ENCODE peak calls at places on chromosomes 6 and 20, in ten cellular contexts. One of them, this sample, is unnamed. For H3K36me3, the result is how much of the 10 kb centered on the place peaks cover.

GRCh38 chr6:111662192-111662793 is 56.6 kb upstream of the TRAF3IP2 start:
- DNase-seq in heart left ventricle: no peak
- DNase-seq in mammary epithelial cell: no peak
- DNase-seq in left lung: no peak
- DNase-seq in esophagus squamous epithelium: no peak
- DNase-seq in right lobe of liver: no peak
- DNase-seq in OCI-LY7: no peak
- DNase-seq in MM.1S: no peak
- DNase-seq in cardiac muscle cell: peak
- DNase-seq in lower lobe of right lung: no peak
- DNase-seq in this sample: no peak

GRCh38 chr20:10790013-10790412 is 116.2 kb upstream of the JAG1 start:
- DNase-seq in heart left ventricle: no peak
- DNase-seq in mammary epithelial cell: peak
- DNase-seq in left lung: no peak
- DNase-seq in esophagus squamous epithelium: no peak
- DNase-seq in right lobe of liver: no peak
- DNase-seq in OCI-LY7: no peak
- DNase-seq in MM.1S: no peak
- DNase-seq in cardiac muscle cell: no peak
- DNase-seq in lower lobe of right lung: no peak
- DNase-seq in this sample: no peak

GRCh38 chr20:37299718-37300529 is 10.5 kb downstream of the MANBAL start:
- DNase-seq in heart left ventricle: no peak
- DNase-seq in mammary epithelial cell: no peak
- DNase-seq in left lung: no peak
- DNase-seq in esophagus squamous epithelium: no peak
- DNase-seq in right lobe of liver: no peak
- DNase-seq in OCI-LY7: no peak
- DNase-seq in MM.1S: no peak
- DNase-seq in cardiac muscle cell: peak
- DNase-seq in lower lobe of right lung: no peak
- DNase-seq in this sample: no peak

GRCh38 chr6:110653381-110653780 is 161.9 kb downstream of the CDK19 start:
- DNase-seq in heart left ventricle: no peak
- DNase-seq in mammary epithelial cell: no peak
- DNase-seq in left lung: no peak
- DNase-seq in esophagus squamous epithelium: no peak
- DNase-seq in right lobe of liver: no peak
- DNase-seq in OCI-LY7: no peak
- DNase-seq in MM.1S: no peak
- DNase-seq in cardiac muscle cell: no peak
- DNase-seq in lower lobe of right lung: no peak
- DNase-seq in this sample: no peak

GRCh38 chr20:44765647-44766367 is 20.1 kb downstream of the KCNK15 start:
- DNase-seq in heart left ventricle: no peak
- DNase-seq in mammary epithelial cell: peak
- DNase-seq in left lung: no peak
- DNase-seq in esophagus squamous epithelium: no peak
- DNase-seq in right lobe of liver: no peak
- DNase-seq in OCI-LY7: no peak
- DNase-seq in MM.1S: no peak
- DNase-seq in cardiac muscle cell: peak
- DNase-seq in lower lobe of right lung: no peak
- DNase-seq in this sample: no peak

GRCh38 chr6:45479834-45480696 is 102.3 kb upstream of the SUPT3H start:
- DNase-seq in heart left ventricle: no peak
- DNase-seq in mammary epithelial cell: peak
- DNase-seq in left lung: no peak
- DNase-seq in esophagus squamous epithelium: no peak
- DNase-seq in right lobe of liver: no peak
- DNase-seq in OCI-LY7: no peak
- DNase-seq in MM.1S: no peak
- DNase-seq in cardiac muscle cell: peak
- DNase-seq in lower lobe of right lung: no peak
- DNase-seq in this sample: no peak

GRCh38 chr6:151757506-151757955 is 50.0 kb upstream of the ESR1 start:
- DNase-seq in heart left ventricle: no peak
- DNase-seq in mammary epithelial cell: no peak
- DNase-seq in left lung: no peak
- DNase-seq in esophagus squamous epithelium: no peak
- DNase-seq in right lobe of liver: no peak
- DNase-seq in OCI-LY7: no peak
- DNase-seq in MM.1S: peak
- DNase-seq in cardiac muscle cell: no peak
- DNase-seq in lower lobe of right lung: no peak
- DNase-seq in this sample: no peak

GRCh38 chr6:29810371-29810770 is 17.3 kb upstream of the HLA-G start:
- DNase-seq in heart left ventricle: no peak
- DNase-seq in mammary epithelial cell: no peak
- DNase-seq in left lung: no peak
- DNase-seq in esophagus squamous epithelium: no peak
- DNase-seq in right lobe of liver: no peak
- DNase-seq in OCI-LY7: no peak
- DNase-seq in MM.1S: no peak
- DNase-seq in cardiac muscle cell: no peak
- DNase-seq in lower lobe of right lung: no peak
- DNase-seq in this sample: no peak

GRCh38 chr6:29708432-29709177 is 14.6 kb upstream of the HLA-F start:
- DNase-seq in heart left ventricle: no peak
- DNase-seq in mammary epithelial cell: no peak
- DNase-seq in left lung: no peak
- DNase-seq in esophagus squamous epithelium: no peak
- DNase-seq in right lobe of liver: no peak
- DNase-seq in OCI-LY7: peak
- DNase-seq in MM.1S: no peak
- DNase-seq in cardiac muscle cell: no peak
- DNase-seq in lower lobe of right lung: no peak
- DNase-seq in this sample: no peak

GRCh38 chr20:50415516-50416268 is 94.5 kb upstream of the PTPN1 start:
- DNase-seq in heart left ventricle: peak
- DNase-seq in mammary epithelial cell: peak
- DNase-seq in left lung: peak
- DNase-seq in esophagus squamous epithelium: peak
- DNase-seq in right lobe of liver: peak
- DNase-seq in OCI-LY7: no peak
- DNase-seq in MM.1S: no peak
- DNase-seq in cardiac muscle cell: peak
- DNase-seq in lower lobe of right lung: peak
- DNase-seq in this sample: no peak

GRCh38 chr6:13472099-13472498 is 15.3 kb downstream of the GFOD1 start:
- DNase-seq in heart left ventricle: no peak
- DNase-seq in mammary epithelial cell: no peak
- DNase-seq in left lung: no peak
- DNase-seq in esophagus squamous epithelium: no peak
- DNase-seq in right lobe of liver: no peak
- DNase-seq in OCI-LY7: no peak
- DNase-seq in MM.1S: no peak
- DNase-seq in cardiac muscle cell: no peak
- DNase-seq in lower lobe of right lung: no peak
- DNase-seq in this sample: no peak
- H3K36me3 ChIP-seq in heart left ventricle: under half
- H3K36me3 ChIP-seq in mammary epithelial cell: under half
- H3K36me3 ChIP-seq in left lung: under half
- H3K36me3 ChIP-seq in esophagus squamous epithelium: under half
- H3K36me3 ChIP-seq in right lobe of liver: under half
- H3K36me3 ChIP-seq in OCI-LY7: half or more
- H3K36me3 ChIP-seq in MM.1S: under half
- H3K36me3 ChIP-seq in cardiac muscle cell: under half
- H3K36me3 ChIP-seq in lower lobe of right lung: under half
- H3K36me3 ChIP-seq in this sample: under half

GRCh38 chr20:62858059-62858458 is 3.6 kb downstream of the TCFL5 start:
- DNase-seq in heart left ventricle: no peak
- DNase-seq in mammary epithelial cell: no peak
- DNase-seq in left lung: peak
- DNase-seq in esophagus squamous epithelium: no peak
- DNase-seq in right lobe of liver: no peak
- DNase-seq in OCI-LY7: no peak
- DNase-seq in MM.1S: no peak
- DNase-seq in cardiac muscle cell: no peak
- DNase-seq in lower lobe of right lung: no peak
- DNase-seq in this sample: no peak

GRCh38 chr20:62861732-62862336 is at the start of gene TCFL5:
- DNase-seq in heart left ventricle: peak
- DNase-seq in mammary epithelial cell: peak
- DNase-seq in left lung: peak
- DNase-seq in esophagus squamous epithelium: peak
- DNase-seq in right lobe of liver: peak
- DNase-seq in OCI-LY7: peak
- DNase-seq in MM.1S: peak
- DNase-seq in cardiac muscle cell: peak
- DNase-seq in lower lobe of right lung: peak
- DNase-seq in this sample: no peak

GRCh38 chr20:62860391-62860923 is 1.2 kb downstream of the TCFL5 start:
- DNase-seq in heart left ventricle: no peak
- DNase-seq in mammary epithelial cell: peak
- DNase-seq in left lung: peak
- DNase-seq in esophagus squamous epithelium: no peak
- DNase-seq in right lobe of liver: no peak
- DNase-seq in OCI-LY7: no peak
- DNase-seq in MM.1S: no peak
- DNase-seq in cardiac muscle cell: peak
- DNase-seq in lower lobe of right lung: no peak
- DNase-seq in this sample: no peak

GRCh38 chr20:62860924-62861691 is 514 bp downstream of the TCFL5 start:
- DNase-seq in heart left ventricle: no peak
- DNase-seq in mammary epithelial cell: no peak
- DNase-seq in left lung: peak
- DNase-seq in esophagus squamous epithelium: no peak
- DNase-seq in right lobe of liver: no peak
- DNase-seq in OCI-LY7: peak
- DNase-seq in MM.1S: no peak
- DNase-seq in cardiac muscle cell: peak
- DNase-seq in lower lobe of right lung: no peak
- DNase-seq in this sample: no peak

GRCh38 chr20:62859721-62860120 is 1.9 kb downstream of the TCFL5 start:
- DNase-seq in heart left ventricle: no peak
- DNase-seq in mammary epithelial cell: no peak
- DNase-seq in left lung: peak
- DNase-seq in esophagus squamous epithelium: no peak
- DNase-seq in right lobe of liver: no peak
- DNase-seq in OCI-LY7: no peak
- DNase-seq in MM.1S: no peak
- DNase-seq in cardiac muscle cell: no peak
- DNase-seq in lower lobe of right lung: no peak
- DNase-seq in this sample: no peak
- H3K27ac ChIP-seq in heart left ventricle: no peak
- H3K27ac ChIP-seq in mammary epithelial cell: no peak
- H3K27ac ChIP-seq in left lung: no peak
- H3K27ac ChIP-seq in esophagus squamous epithelium: no peak
- H3K27ac ChIP-seq in right lobe of liver: no peak
- H3K27ac ChIP-seq in OCI-LY7: no peak
- H3K27ac ChIP-seq in MM.1S: no peak
- H3K27ac ChIP-seq in cardiac muscle cell: no peak
- H3K27ac ChIP-seq in lower lobe of right lung: no peak
- H3K27ac ChIP-seq in this sample: no peak

GRCh38 chr6:134995536-134995935 is 45.6 kb upstream of the ALDH8A1 start:
- DNase-seq in heart left ventricle: no peak
- DNase-seq in mammary epithelial cell: no peak
- DNase-seq in left lung: no peak
- DNase-seq in esophagus squamous epithelium: no peak
- DNase-seq in right lobe of liver: no peak
- DNase-seq in OCI-LY7: no peak
- DNase-seq in MM.1S: no peak
- DNase-seq in cardiac muscle cell: peak
- DNase-seq in lower lobe of right lung: no peak
- DNase-seq in this sample: no peak

GRCh38 chr6:134997133-134997841 is 47.4 kb upstream of the ALDH8A1 start:
- DNase-seq in heart left ventricle: no peak
- DNase-seq in mammary epithelial cell: no peak
- DNase-seq in left lung: no peak
- DNase-seq in esophagus squamous epithelium: no peak
- DNase-seq in right lobe of liver: no peak
- DNase-seq in OCI-LY7: no peak
- DNase-seq in MM.1S: no peak
- DNase-seq in cardiac muscle cell: no peak
- DNase-seq in lower lobe of right lung: no peak
- DNase-seq in this sample: no peak

GRCh38 chr6:134990262-134990661 is 40.4 kb upstream of the ALDH8A1 start:
- DNase-seq in heart left ventricle: no peak
- DNase-seq in mammary epithelial cell: no peak
- DNase-seq in left lung: no peak
- DNase-seq in esophagus squamous epithelium: no peak
- DNase-seq in right lobe of liver: no peak
- DNase-seq in OCI-LY7: no peak
- DNase-seq in MM.1S: no peak
- DNase-seq in cardiac muscle cell: no peak
- DNase-seq in lower lobe of right lung: no peak
- DNase-seq in this sample: no peak

GRCh38 chr6:134994431-134994830 is 44.5 kb upstream of the ALDH8A1 start:
- DNase-seq in heart left ventricle: no peak
- DNase-seq in mammary epithelial cell: no peak
- DNase-seq in left lung: no peak
- DNase-seq in esophagus squamous epithelium: no peak
- DNase-seq in right lobe of liver: no peak
- DNase-seq in OCI-LY7: no peak
- DNase-seq in MM.1S: no peak
- DNase-seq in cardiac muscle cell: no peak
- DNase-seq in lower lobe of right lung: no peak
- DNase-seq in this sample: no peak

DNA sequence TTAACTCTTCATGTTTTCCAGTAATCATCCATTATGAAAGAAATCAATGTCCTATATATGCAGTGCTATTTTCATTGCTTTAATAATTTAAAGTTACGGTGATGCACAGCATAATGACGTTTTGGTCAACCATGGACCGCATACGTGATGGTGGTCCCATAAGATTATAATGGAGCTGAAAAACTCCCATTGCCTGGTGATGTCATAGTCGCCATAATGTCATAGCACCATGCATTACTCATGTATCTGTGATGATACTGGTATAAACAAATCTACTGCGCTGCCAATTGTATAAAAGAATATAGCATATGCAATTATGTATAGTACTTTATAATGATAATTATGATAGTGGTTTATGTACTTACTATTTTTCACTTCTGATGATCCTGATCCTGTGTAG is 42.3 kb upstream of the ALDH8A1 start:
- DNase-seq in heart left ventricle: no peak
- DNase-seq in mammary epithelial cell: no peak
- DNase-seq in left lung: no peak
- DNase-seq in esophagus squamous epithelium: no peak
- DNase-seq in right lobe of liver: no peak
- DNase-seq in OCI-LY7: no peak
- DNase-seq in MM.1S: no peak
- DNase-seq in cardiac muscle cell: no peak
- DNase-seq in lower lobe of right lung: no peak
- DNase-seq in this sample: no peak
- H3K36me3 ChIP-seq in heart left ventricle: under half
- H3K36me3 ChIP-seq in mammary epithelial cell: under half
- H3K36me3 ChIP-seq in left lung: under half
- H3K36me3 ChIP-seq in esophagus squamous epithelium: half or more
- H3K36me3 ChIP-seq in right lobe of liver: under half
- H3K36me3 ChIP-seq in OCI-LY7: half or more
- H3K36me3 ChIP-seq in MM.1S: under half
- H3K36me3 ChIP-seq in cardiac muscle cell: under half
- H3K36me3 ChIP-seq in lower lobe of right lung: half or more
- H3K36me3 ChIP-seq in this sample: under half

DNA sequence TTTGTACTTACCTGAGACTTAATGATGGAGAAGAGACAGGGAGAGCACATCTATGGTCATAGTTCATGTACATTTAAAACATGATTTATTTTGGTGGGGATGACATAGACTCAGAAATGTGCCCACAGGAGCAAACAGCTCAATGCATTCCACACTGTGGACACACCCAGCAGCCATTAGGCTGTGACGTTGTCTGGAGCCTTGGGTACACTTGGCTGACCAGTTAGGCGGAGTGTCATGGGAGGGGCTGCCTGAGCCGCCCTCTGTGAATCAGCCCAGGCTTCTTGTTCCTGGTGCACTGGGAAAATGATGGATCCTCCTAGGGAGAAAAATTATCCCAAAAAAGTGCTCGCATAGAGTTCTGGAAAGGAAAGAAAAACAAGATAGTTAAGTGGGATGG is 231.0 kb upstream of the GMDS start:
- DNase-seq in heart left ventricle: no peak
- DNase-seq in mammary epithelial cell: peak
- DNase-seq in left lung: no peak
- DNase-seq in esophagus squamous epithelium: no peak
- DNase-seq in right lobe of liver: no peak
- DNase-seq in OCI-LY7: no peak
- DNase-seq in MM.1S: no peak
- DNase-seq in cardiac muscle cell: no peak
- DNase-seq in lower lobe of right lung: no peak
- DNase-seq in this sample: no peak
- H3K27ac ChIP-seq in heart left ventricle: no peak
- H3K27ac ChIP-seq in mammary epithelial cell: no peak
- H3K27ac ChIP-seq in left lung: no peak
- H3K27ac ChIP-seq in esophagus squamous epithelium: no peak
- H3K27ac ChIP-seq in right lobe of liver: no peak
- H3K27ac ChIP-seq in OCI-LY7: no peak
- H3K27ac ChIP-seq in MM.1S: no peak
- H3K27ac ChIP-seq in cardiac muscle cell: no peak
- H3K27ac ChIP-seq in lower lobe of right lung: no peak
- H3K27ac ChIP-seq in this sample: no peak

This sample was measured in iPS DF 6.9.